ENCODE peak calls at places on chromosomes 11 and 22, in five cellular contexts. K, B, E, Z and D are unnamed samples.

GRCh38 chr11:69941546-69942332 is 122.5 kb upstream of the FGF3 start:
- DNase-seq in K (no peak), B (no peak), E (no peak), Z (peak; percentile 33), D (no peak)

GRCh38 chr11:113014731-113015455 is 53.7 kb downstream of the NCAM1 start:
- DNase-seq in K (no peak), B (no peak), E (no peak), Z (no peak), D (no peak)

GRCh38 chr11:67267188-67268035 is 1.1 kb downstream of the GRK2 start:
- DNase-seq in K (peak; percentile 39), B (no peak), E (no peak), Z (peak; percentile 87), D (no peak)

GRCh38 chr11:27471067-27471587 is 1.5 kb downstream of the LGR4 start:
- DNase-seq in K (no peak), B (no peak), E (no peak), Z (peak; percentile 50), D (no peak)

GRCh38 chr11:72041364-72042058 is 38.8 kb downstream of the NUMA1 start:
- DNase-seq in K (peak; percentile 39), B (peak; percentile 82), E (peak; percentile 46), Z (peak; percentile 82), D (peak; percentile 68)

GRCh38 chr11:130179396-130180306 is 20.1 kb downstream of the ST14 start:
- DNase-seq in K (no peak), B (no peak), E (no peak), Z (peak; percentile 83), D (no peak)

GRCh38 chr11:12066056-12066798 is 44.2 kb upstream of the MICAL2 start:
- DNase-seq in K (no peak), B (peak; percentile 84), E (no peak), Z (no peak), D (peak; percentile 73)

GRCh38 chr11:2777871-2778629 is 78.3 kb upstream of the KCNQ1OT1 start:
- DNase-seq in K (no peak), B (peak; percentile 20), E (no peak), Z (peak; percentile 51), D (no peak)

GRCh38 chr22:38788016-38788415 is 5.9 kb downstream of the DNAL4 start:
- DNase-seq in K (no peak), B (no peak), E (no peak), Z (no peak), D (no peak)

GRCh38 chr11:68303083-68303482 is 9.3 kb upstream of the LRP5 start:
- DNase-seq in K (no peak), B (no peak), E (no peak), Z (no peak), D (no peak)

GRCh38 chr22:50739894-50740293 is 1.9 kb downstream of the ACR start:
- DNase-seq in K (no peak), B (no peak), E (no peak), Z (peak; percentile 29), D (no peak)

GRCh38 chr11:114886644-114887259 is 208.4 kb downstream of the NXPE2 start:
- DNase-seq in K (no peak), B (no peak), E (no peak), Z (no peak), D (no peak)

GRCh38 chr11:111091341-111091740 is 154.2 kb upstream of the POU2AF2 start:
- DNase-seq in K (no peak), B (no peak), E (no peak), Z (no peak), D (no peak)

GRCh38 chr22:35337932-35338331 is 38.2 kb downstream of the TOM1 start:
- DNase-seq in K (no peak), B (no peak), E (no peak), Z (no peak), D (no peak)

GRCh38 chr11:36471577-36471976 is 38.5 kb downstream of the TRAF6 start:
- DNase-seq in K (no peak), B (no peak), E (no peak), Z (no peak), D (no peak)

GRCh38 chr22:50252081-50253045 is 1.3 kb upstream of the HDAC10 start:
- DNase-seq in K (peak; percentile 71), B (peak; percentile 76), E (peak; percentile 63), Z (peak; percentile 84), D (peak; percentile 89)

GRCh38 chr11:9530901-9531625 is 42.4 kb upstream of the WEE1 start:
- DNase-seq in K (no peak), B (no peak), E (no peak), Z (peak; percentile 66), D (no peak)

GRCh38 chr22:27866136-27867091 is 52.6 kb downstream of the PITPNB start:
- DNase-seq in K (no peak), B (no peak), E (no peak), Z (no peak), D (peak; percentile 34)

GRCh38 chr22:22001664-22002525 is 19.3 kb upstream of the TOP3B start:
- DNase-seq in K (no peak), B (no peak), E (no peak), Z (no peak), D (no peak)

GRCh38 chr22:44667829-44668189 is 34.2 kb upstream of the PRR5 start:
- DNase-seq in K (peak; percentile 61), B (no peak), E (peak; percentile 89), Z (peak; percentile 56), D (no peak)

GRCh38 chr11:4095509-4096230 is 1.1 kb downstream of the RRM1 start:
- DNase-seq in K (no peak), B (no peak), E (no peak), Z (no peak), D (no peak)

GRCh38 chr11:61955416-61956135 is 5.4 kb downstream of the BEST1 start:
- DNase-seq in K (no peak), B (no peak), E (peak; percentile 10), Z (no peak), D (no peak)

GRCh38 chr11:114762437-114762836 is 84.1 kb downstream of the NXPE2 start:
- DNase-seq in K (no peak), B (peak; percentile 21), E (no peak), Z (peak; percentile 81), D (peak; percentile 35)

GRCh38 chr11:13119928-13120520 is 110.9 kb downstream of the RASSF10 start:
- DNase-seq in K (no peak), B (no peak), E (no peak), Z (no peak), D (no peak)

GRCh38 chr11:133898770-133899115 is 53.4 kb upstream of the SPATA19 start:
- DNase-seq in K (no peak), B (peak; percentile 9), E (no peak), Z (peak; percentile 24), D (no peak)

GRCh38 chr22:39994566-39995345 is at the start of gene FAM83F:
- DNase-seq in K (peak; percentile 23), B (no peak), E (peak; percentile 29), Z (peak; percentile 88), D (no peak)

GRCh38 chr11:46537851-46538295 is 56.0 kb downstream of the AMBRA1 start:
- DNase-seq in K (peak; percentile 61), B (peak; percentile 49), E (peak; percentile 44), Z (no peak), D (peak; percentile 71)